ENCODE peak calls at places on chromosome 2, in seven cellular contexts. M is stimulated activated CD4-positive, alpha-beta T cell treated with anti-CD3 and anti-CD28 coated beads, Interleukin-2, amount 100 ng/mL, for 48 hours; W is cardiac fibroblast; I is NCI-H510A treated with DMSO at 0.1 percent for 48 hours; H is germinal center; L is NCI-H1092; N is kidney tubule cell. Z is an unnamed sample.

GRCh38 chr2:190862591-190862991 is 18.0 kb upstream of the GLS start:
- DNase-seq in H (no peak), W (peak), L (no peak), I (no peak), N (peak), M (no peak), Z (no peak)

GRCh38 chr2:143251680-143252079 is 122.5 kb downstream of the ARHGAP15 start:
- DNase-seq in M (no peak), W (no peak), L (no peak), N (no peak), I (no peak), H (no peak), Z (no peak)

GRCh38 chr2:197232010-197232409 is 78.6 kb downstream of the ANKRD44 start:
- DNase-seq in M (no peak), I (no peak), L (no peak), W (no peak), H (no peak), N (no peak), Z (no peak)

GRCh38 chr2:46540496-46541342 is 61.4 kb downstream of the TMEM247 start:
- DNase-seq in M (no peak), H (no peak), W (peak), N (peak), I (no peak), L (no peak), Z (no peak)

GRCh38 chr2:84486436-84487115 is 27.5 kb upstream of the SUCLG1 start:
- DNase-seq in W (peak), I (peak), N (peak), L (peak), M (no peak), H (no peak), Z (peak)

GRCh38 chr2:133421516-133422324 is 146.5 kb downstream of the NCKAP5 start:
- DNase-seq in M (no peak), W (peak), N (peak), H (no peak), L (peak), I (peak), Z (no peak)

GRCh38 chr2:156459720-156460119 is 23.5 kb downstream of the GPD2 start:
- DNase-seq in M (no peak), W (no peak), N (no peak), I (no peak), L (no peak), H (no peak), Z (no peak)

GRCh38 chr2:32264422-32265149 is at the start of gene NLRC4:
- DNase-seq in L (no peak), H (peak), N (no peak), M (no peak), I (no peak), W (no peak), Z (no peak)

GRCh38 chr2:224442092-224442999 is 40.4 kb upstream of the FAM124B start:
- DNase-seq in N (peak), M (no peak), W (peak), I (peak), H (peak), L (no peak), Z (no peak)

GRCh38 chr2:186728631-186729030 is 34.8 kb downstream of the FAM171B start:
- DNase-seq in N (no peak), H (no peak), W (no peak), I (no peak), L (no peak), M (no peak), Z (no peak)

GRCh38 chr2:20356042-20356441 is 5.4 kb upstream of the PUM2 start:
- DNase-seq in W (peak), M (no peak), L (peak), I (no peak), H (no peak), N (peak), Z (peak)

GRCh38 chr2:198525196-198525595 is 720.8 kb downstream of the PLCL1 start:
- DNase-seq in M (no peak), H (no peak), N (no peak), W (no peak), I (no peak), L (no peak), Z (no peak)

GRCh38 chr2:60394467-60394866 is 159.0 kb downstream of the BCL11A start:
- DNase-seq in H (no peak), N (no peak), M (no peak), I (no peak), L (no peak), W (no peak), Z (no peak)

GRCh38 chr2:203685789-203686433 is 20.5 kb upstream of the CD28 start:
- DNase-seq in N (peak), W (no peak), L (no peak), H (no peak), M (no peak), I (no peak), Z (no peak)

GRCh38 chr2:98577313-98577712 is 31.0 kb downstream of the COA5 start:
- DNase-seq in I (no peak), W (no peak), N (no peak), L (no peak), H (no peak), M (no peak), Z (no peak)

GRCh38 chr2:185417111-185417510 is 321.5 kb upstream of the FSIP2 start:
- DNase-seq in L (no peak), I (no peak), W (no peak), H (no peak), N (peak), M (no peak), Z (no peak)

Z was measured in NCI-H1105 treated with DMSO at 0.1 percent for 48 hours.